ENCODE peak calls at places on chromosomes 6 and 20, in eight cellular contexts. One of them, this sample, is unnamed.

GRCh38 chr6:130681028-130681427 is 146.2 kb upstream of the SMLR1 start:
- DNase-seq in fibroblast of lung: peak; percentile 85
- DNase-seq in IMR-90: peak; percentile 65
- DNase-seq in upper lobe of left lung: no peak
- DNase-seq in right cardiac atrium: no peak
- DNase-seq in aorta: no peak
- DNase-seq in vagina: no peak
- DNase-seq in neural progenitor cell: no peak
- DNase-seq in this sample: no peak

GRCh38 chr20:62018437-62019143 is 47.1 kb downstream of the TAF4 start:
- DNase-seq in fibroblast of lung: no peak
- DNase-seq in IMR-90: no peak
- DNase-seq in upper lobe of left lung: no peak
- DNase-seq in right cardiac atrium: no peak
- DNase-seq in aorta: no peak
- DNase-seq in vagina: no peak
- DNase-seq in neural progenitor cell: no peak
- DNase-seq in this sample: no peak

GRCh38 chr6:6684365-6684833 is 95.9 kb downstream of the LY86 start:
- DNase-seq in fibroblast of lung: no peak
- DNase-seq in IMR-90: no peak
- DNase-seq in upper lobe of left lung: no peak
- DNase-seq in right cardiac atrium: no peak
- DNase-seq in aorta: no peak
- DNase-seq in vagina: no peak
- DNase-seq in neural progenitor cell: no peak
- DNase-seq in this sample: no peak

GRCh38 chr6:76441850-76442249 is 369.4 kb upstream of the IMPG1 start:
- DNase-seq in fibroblast of lung: no peak
- DNase-seq in IMR-90: no peak
- DNase-seq in upper lobe of left lung: no peak
- DNase-seq in right cardiac atrium: no peak
- DNase-seq in aorta: no peak
- DNase-seq in vagina: no peak
- DNase-seq in neural progenitor cell: peak; percentile 15
- DNase-seq in this sample: peak; percentile 49

GRCh38 chr20:59701236-59701635 is 96.9 kb downstream of the PHACTR3 start:
- DNase-seq in fibroblast of lung: no peak
- DNase-seq in IMR-90: no peak
- DNase-seq in upper lobe of left lung: no peak
- DNase-seq in right cardiac atrium: no peak
- DNase-seq in aorta: no peak
- DNase-seq in vagina: no peak
- DNase-seq in neural progenitor cell: no peak
- DNase-seq in this sample: no peak

GRCh38 chr6:134964451-134965203 is 14.7 kb upstream of the ALDH8A1 start:
- DNase-seq in fibroblast of lung: no peak
- DNase-seq in IMR-90: no peak
- DNase-seq in upper lobe of left lung: no peak
- DNase-seq in right cardiac atrium: no peak
- DNase-seq in aorta: no peak
- DNase-seq in vagina: no peak
- DNase-seq in neural progenitor cell: no peak
- DNase-seq in this sample: no peak

GRCh38 chr20:15236812-15237211 is 899.4 kb upstream of the FLRT3 start:
- DNase-seq in fibroblast of lung: peak; percentile 33
- DNase-seq in IMR-90: peak; percentile 5
- DNase-seq in upper lobe of left lung: peak; percentile 30
- DNase-seq in right cardiac atrium: peak; percentile 24
- DNase-seq in aorta: no peak
- DNase-seq in vagina: no peak
- DNase-seq in neural progenitor cell: peak; percentile 70
- DNase-seq in this sample: no peak

GRCh38 chr20:3420211-3420707 is 12.8 kb upstream of the DNAAF9 start:
- DNase-seq in fibroblast of lung: peak; percentile 78
- DNase-seq in IMR-90: peak; percentile 41
- DNase-seq in upper lobe of left lung: peak; percentile 64
- DNase-seq in right cardiac atrium: peak; percentile 55
- DNase-seq in aorta: peak; percentile 78
- DNase-seq in vagina: peak; percentile 92
- DNase-seq in neural progenitor cell: no peak
- DNase-seq in this sample: peak; percentile 63

GRCh38 chr6:65637289-65638046 is 69.6 kb downstream of the EYS start:
- DNase-seq in fibroblast of lung: no peak
- DNase-seq in IMR-90: no peak
- DNase-seq in upper lobe of left lung: no peak
- DNase-seq in right cardiac atrium: peak; percentile 29
- DNase-seq in aorta: no peak
- DNase-seq in vagina: no peak
- DNase-seq in neural progenitor cell: no peak
- DNase-seq in this sample: no peak

GRCh38 chr6:96766769-96767168 is 70.5 kb downstream of the GPR63 start:
- DNase-seq in fibroblast of lung: no peak
- DNase-seq in IMR-90: no peak
- DNase-seq in upper lobe of left lung: no peak
- DNase-seq in right cardiac atrium: no peak
- DNase-seq in aorta: no peak
- DNase-seq in vagina: no peak
- DNase-seq in neural progenitor cell: no peak
- DNase-seq in this sample: no peak

GRCh38 chr6:63249875-63250482 is 38.7 kb downstream of the FKBP1C start:
- DNase-seq in fibroblast of lung: no peak
- DNase-seq in IMR-90: no peak
- DNase-seq in upper lobe of left lung: no peak
- DNase-seq in right cardiac atrium: no peak
- DNase-seq in aorta: no peak
- DNase-seq in vagina: no peak
- DNase-seq in neural progenitor cell: no peak
- DNase-seq in this sample: no peak

GRCh38 chr6:42339991-42340401 is 111.7 kb downstream of the TRERF1 start:
- DNase-seq in fibroblast of lung: no peak
- DNase-seq in IMR-90: peak; percentile 24
- DNase-seq in upper lobe of left lung: no peak
- DNase-seq in right cardiac atrium: no peak
- DNase-seq in aorta: no peak
- DNase-seq in vagina: no peak
- DNase-seq in neural progenitor cell: no peak
- DNase-seq in this sample: no peak

GRCh38 chr6:166958926-166959861 is 2.8 kb upstream of the RNASET2 start:
- DNase-seq in fibroblast of lung: no peak
- DNase-seq in IMR-90: no peak
- DNase-seq in upper lobe of left lung: peak; percentile 64
- DNase-seq in right cardiac atrium: no peak
- DNase-seq in aorta: no peak
- DNase-seq in vagina: no peak
- DNase-seq in neural progenitor cell: no peak
- DNase-seq in this sample: no peak

GRCh38 chr6:154412106-154412820 is 55.7 kb upstream of the IPCEF1 start:
- DNase-seq in fibroblast of lung: no peak
- DNase-seq in IMR-90: peak; percentile 22
- DNase-seq in upper lobe of left lung: no peak
- DNase-seq in right cardiac atrium: no peak
- DNase-seq in aorta: no peak
- DNase-seq in vagina: no peak
- DNase-seq in neural progenitor cell: no peak
- DNase-seq in this sample: no peak

GRCh38 chr6:160082627-160083026 is 39.0 kb upstream of the SLC22A1 start:
- DNase-seq in fibroblast of lung: no peak
- DNase-seq in IMR-90: no peak
- DNase-seq in upper lobe of left lung: no peak
- DNase-seq in right cardiac atrium: no peak
- DNase-seq in aorta: no peak
- DNase-seq in vagina: no peak
- DNase-seq in neural progenitor cell: no peak
- DNase-seq in this sample: no peak

GRCh38 chr20:63092660-63093215 is 86.0 kb upstream of the BHLHE23 start:
- DNase-seq in fibroblast of lung: no peak
- DNase-seq in IMR-90: no peak
- DNase-seq in upper lobe of left lung: peak; percentile 16
- DNase-seq in right cardiac atrium: peak; percentile 9
- DNase-seq in aorta: peak; percentile 29
- DNase-seq in vagina: no peak
- DNase-seq in neural progenitor cell: no peak
- DNase-seq in this sample: no peak

GRCh38 chr6:131717815-131718214 is 7.0 kb upstream of the CTAGE9 start:
- DNase-seq in fibroblast of lung: no peak
- DNase-seq in IMR-90: no peak
- DNase-seq in upper lobe of left lung: no peak
- DNase-seq in right cardiac atrium: no peak
- DNase-seq in aorta: no peak
- DNase-seq in vagina: no peak
- DNase-seq in neural progenitor cell: no peak
- DNase-seq in this sample: no peak

GRCh38 chr20:36624068-36624813 is 18.7 kb downstream of the RAB5IF start:
- DNase-seq in fibroblast of lung: no peak
- DNase-seq in IMR-90: no peak
- DNase-seq in upper lobe of left lung: peak; percentile 43
- DNase-seq in right cardiac atrium: peak; percentile 70
- DNase-seq in aorta: no peak
- DNase-seq in vagina: no peak
- DNase-seq in neural progenitor cell: no peak
- DNase-seq in this sample: no peak

GRCh38 chr20:56151834-56152233 is 96.7 kb upstream of the MC3R start:
- DNase-seq in fibroblast of lung: no peak
- DNase-seq in IMR-90: no peak
- DNase-seq in upper lobe of left lung: no peak
- DNase-seq in right cardiac atrium: no peak
- DNase-seq in aorta: no peak
- DNase-seq in vagina: no peak
- DNase-seq in neural progenitor cell: no peak
- DNase-seq in this sample: no peak

GRCh38 chr6:168374541-168375071 is 55.0 kb upstream of the DACT2 start:
- DNase-seq in fibroblast of lung: no peak
- DNase-seq in IMR-90: no peak
- DNase-seq in upper lobe of left lung: peak; percentile 18
- DNase-seq in right cardiac atrium: no peak
- DNase-seq in aorta: no peak
- DNase-seq in vagina: no peak
- DNase-seq in neural progenitor cell: no peak
- DNase-seq in this sample: no peak

GRCh38 chr6:80477591-80478370 is 371.3 kb downstream of the BCKDHB start:
- DNase-seq in fibroblast of lung: peak; percentile 21
- DNase-seq in IMR-90: peak; percentile 72
- DNase-seq in upper lobe of left lung: no peak
- DNase-seq in right cardiac atrium: no peak
- DNase-seq in aorta: no peak
- DNase-seq in vagina: no peak
- DNase-seq in neural progenitor cell: no peak
- DNase-seq in this sample: no peak

DNA sequence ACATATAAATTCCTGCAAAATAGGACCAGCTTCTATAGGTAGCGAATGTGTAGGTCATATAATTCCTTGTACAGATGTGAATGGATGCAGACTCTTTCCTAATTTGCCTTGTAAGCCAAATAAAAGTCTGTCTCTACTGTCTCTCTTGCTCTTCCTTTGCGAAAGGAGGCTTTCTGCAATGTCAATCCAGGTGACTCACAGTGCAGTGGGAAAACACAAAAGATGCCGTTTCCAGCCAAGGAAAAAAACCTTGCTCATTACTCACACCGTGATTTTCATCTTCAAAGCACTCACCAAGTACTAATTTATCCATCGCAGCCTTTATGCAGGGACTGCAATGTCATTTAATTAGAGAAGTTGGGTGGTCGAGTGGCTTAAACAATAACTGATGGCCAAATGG is 23.8 kb downstream of the SAYSD1 start:
- DNase-seq in fibroblast of lung: no peak
- DNase-seq in IMR-90: no peak
- DNase-seq in upper lobe of left lung: no peak
- DNase-seq in right cardiac atrium: no peak
- DNase-seq in aorta: no peak
- DNase-seq in vagina: no peak
- DNase-seq in neural progenitor cell: no peak
- DNase-seq in this sample: no peak
- H3K27me3 ChIP-seq in fibroblast of lung: peaks cover 5% of the 10 kb centered on the region
- H3K27me3 ChIP-seq in IMR-90: peaks cover 4% of the 10 kb centered on the region
- H3K27me3 ChIP-seq in upper lobe of left lung: no peaks in the 10 kb centered on the region
- H3K27me3 ChIP-seq in right cardiac atrium: no peaks in the 10 kb centered on the region
- H3K27me3 ChIP-seq in aorta: no peaks in the 10 kb centered on the region
- H3K27me3 ChIP-seq in vagina: no peaks in the 10 kb centered on the region
- H3K27me3 ChIP-seq in neural progenitor cell: no peaks in the 10 kb centered on the region
- H3K27me3 ChIP-seq in this sample: no peaks in the 10 kb centered on the region

GRCh38 chr6:36492092-36492491 is 49.3 kb downstream of the KCTD20 start:
- DNase-seq in fibroblast of lung: no peak
- DNase-seq in IMR-90: no peak
- DNase-seq in upper lobe of left lung: no peak
- DNase-seq in right cardiac atrium: no peak
- DNase-seq in aorta: no peak
- DNase-seq in vagina: no peak
- DNase-seq in neural progenitor cell: no peak
- DNase-seq in this sample: no peak

GRCh38 chr6:36492621-36493020 is 49.8 kb downstream of the KCTD20 start:
- DNase-seq in fibroblast of lung: no peak
- DNase-seq in IMR-90: no peak
- DNase-seq in upper lobe of left lung: no peak
- DNase-seq in right cardiac atrium: no peak
- DNase-seq in aorta: no peak
- DNase-seq in vagina: no peak
- DNase-seq in neural progenitor cell: no peak
- DNase-seq in this sample: no peak

GRCh38 chr6:36493859-36494258 is 51.1 kb downstream of the KCTD20 start:
- DNase-seq in fibroblast of lung: no peak
- DNase-seq in IMR-90: no peak
- DNase-seq in upper lobe of left lung: peak; percentile 31
- DNase-seq in right cardiac atrium: no peak
- DNase-seq in aorta: no peak
- DNase-seq in vagina: no peak
- DNase-seq in neural progenitor cell: peak; percentile 58
- DNase-seq in this sample: no peak

GRCh38 chr6:36491378-36491965 is 48.7 kb downstream of the KCTD20 start:
- DNase-seq in fibroblast of lung: no peak
- DNase-seq in IMR-90: peak; percentile 31
- DNase-seq in upper lobe of left lung: no peak
- DNase-seq in right cardiac atrium: no peak
- DNase-seq in aorta: no peak
- DNase-seq in vagina: no peak
- DNase-seq in neural progenitor cell: no peak
- DNase-seq in this sample: no peak

GRCh38 chr6:36495086-36495485 is 52.2 kb downstream of the STK38 start:
- DNase-seq in fibroblast of lung: no peak
- DNase-seq in IMR-90: no peak
- DNase-seq in upper lobe of left lung: no peak
- DNase-seq in right cardiac atrium: no peak
- DNase-seq in aorta: no peak
- DNase-seq in vagina: no peak
- DNase-seq in neural progenitor cell: no peak
- DNase-seq in this sample: no peak
- H3K27me3 ChIP-seq in fibroblast of lung: no peaks in the 10 kb centered on the region
- H3K27me3 ChIP-seq in IMR-90: no peaks in the 10 kb centered on the region
- H3K27me3 ChIP-seq in upper lobe of left lung: no peaks in the 10 kb centered on the region
- H3K27me3 ChIP-seq in right cardiac atrium: no peaks in the 10 kb centered on the region
- H3K27me3 ChIP-seq in aorta: no peaks in the 10 kb centered on the region
- H3K27me3 ChIP-seq in vagina: no peaks in the 10 kb centered on the region
- H3K27me3 ChIP-seq in neural progenitor cell: no peaks in the 10 kb centered on the region
- H3K27me3 ChIP-seq in this sample: no peaks in the 10 kb centered on the region

GRCh38 chr20:40815156-40816038 is 126.4 kb upstream of the MAFB start:
- DNase-seq in fibroblast of lung: no peak
- DNase-seq in IMR-90: no peak
- DNase-seq in upper lobe of left lung: no peak
- DNase-seq in right cardiac atrium: no peak
- DNase-seq in aorta: no peak
- DNase-seq in vagina: no peak
- DNase-seq in neural progenitor cell: no peak
- DNase-seq in this sample: no peak
- H3K27me3 ChIP-seq in fibroblast of lung: no peaks in the 10 kb centered on the region
- H3K27me3 ChIP-seq in IMR-90: peaks cover 2% of the 10 kb centered on the region
- H3K27me3 ChIP-seq in upper lobe of left lung: no peaks in the 10 kb centered on the region
- H3K27me3 ChIP-seq in right cardiac atrium: no peaks in the 10 kb centered on the region
- H3K27me3 ChIP-seq in aorta: no peaks in the 10 kb centered on the region
- H3K27me3 ChIP-seq in vagina: no peaks in the 10 kb centered on the region
- H3K27me3 ChIP-seq in neural progenitor cell: no peaks in the 10 kb centered on the region
- H3K27me3 ChIP-seq in this sample: no peaks in the 10 kb centered on the region

GRCh38 chr6:139834232-139834631 is 459.8 kb upstream of the CITED2 start:
- DNase-seq in fibroblast of lung: no peak
- DNase-seq in IMR-90: no peak
- DNase-seq in upper lobe of left lung: no peak
- DNase-seq in right cardiac atrium: no peak
- DNase-seq in aorta: no peak
- DNase-seq in vagina: no peak
- DNase-seq in neural progenitor cell: no peak
- DNase-seq in this sample: no peak
- H3K27me3 ChIP-seq in fibroblast of lung: no peaks in the 10 kb centered on the region
- H3K27me3 ChIP-seq in IMR-90: no peaks in the 10 kb centered on the region
- H3K27me3 ChIP-seq in upper lobe of left lung: no peaks in the 10 kb centered on the region
- H3K27me3 ChIP-seq in right cardiac atrium: no peaks in the 10 kb centered on the region
- H3K27me3 ChIP-seq in aorta: no peaks in the 10 kb centered on the region
- H3K27me3 ChIP-seq in vagina: no peaks in the 10 kb centered on the region
- H3K27me3 ChIP-seq in neural progenitor cell: no peaks in the 10 kb centered on the region
- H3K27me3 ChIP-seq in this sample: no peaks in the 10 kb centered on the region